ENCODE peak calls at places on chromosomes 16 and 17, in eight cellular contexts. U is stomach, K is psoas muscle, I is retinal pigment epithelial cell, D is uterus, N is tibial nerve, Q is BJ, C is A673. R is an unnamed sample.

GRCh38 chr17:27760069-27760885 is 40.1 kb downstream of the NOS2 start:
- DNase-seq in U (peak), K (peak), I (no peak), D (peak), N (peak), Q (no peak), C (peak), R (no peak)

GRCh38 chr16:85391769-85392583 is 221.1 kb upstream of the GSE1 start:
- DNase-seq in U (no peak), K (peak), I (no peak), D (no peak), N (no peak), Q (no peak), C (no peak), R (no peak)

GRCh38 chr17:58084317-58084981 is 1.2 kb downstream of the DYNLL2 start:
- DNase-seq in U (peak), K (peak), I (no peak), D (peak), N (peak), Q (no peak), C (peak), R (no peak)

GRCh38 chr16:25051446-25052160 is 36.4 kb upstream of the ARHGAP17 start:
- DNase-seq in U (no peak), K (no peak), I (no peak), D (no peak), N (no peak), Q (peak), C (peak), R (no peak)

GRCh38 chr17:419073-419735 is 66.6 kb upstream of the RPH3AL start:
- DNase-seq in U (no peak), K (no peak), I (no peak), D (no peak), N (no peak), Q (no peak), C (no peak), R (no peak)

GRCh38 chr16:29848420-29849297 is 14.4 kb downstream of the CDIPT start:
- DNase-seq in U (peak), K (peak), I (no peak), D (peak), N (peak), Q (no peak), C (peak), R (no peak)

GRCh38 chr16:20901441-20902112 is 1.0 kb downstream of the LYRM1 start:
- DNase-seq in U (peak), K (peak), I (no peak), D (peak), N (peak), Q (no peak), C (peak), R (no peak)

GRCh38 chr17:6599364-6599763 is 41.1 kb downstream of the KIAA0753 start:
- DNase-seq in U (no peak), K (no peak), I (no peak), D (no peak), N (no peak), Q (no peak), C (no peak), R (no peak)

GRCh38 chr16:9003763-9004162 is 40.1 kb upstream of the USP7 start:
- DNase-seq in U (no peak), K (no peak), I (no peak), D (no peak), N (no peak), Q (no peak), C (no peak), R (no peak)

GRCh38 chr17:82524540-82524939 is 5.0 kb downstream of the FOXK2 start:
- DNase-seq in U (no peak), K (no peak), I (no peak), D (no peak), N (no peak), Q (no peak), C (no peak), R (no peak)

DNA sequence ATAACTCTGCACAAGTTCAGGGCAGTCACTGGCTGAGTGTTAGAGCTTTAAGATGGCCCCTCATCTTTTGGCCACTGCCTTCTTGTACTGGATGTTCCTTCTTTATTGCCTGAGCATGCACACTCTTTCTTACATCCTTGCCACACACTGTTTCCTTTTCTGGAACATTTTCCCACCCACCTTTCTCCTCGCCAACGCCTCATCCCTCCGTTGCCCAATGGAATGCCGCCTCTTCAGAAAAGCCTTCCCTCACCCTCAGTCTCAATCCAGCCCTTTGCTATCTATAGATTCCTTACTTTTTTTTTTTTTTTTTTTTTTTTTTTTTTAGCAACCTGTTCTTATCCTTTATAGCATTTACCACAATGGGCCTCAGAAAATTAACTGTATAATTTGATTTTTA is 47.9 kb upstream of the RBFOX1 start:
- DNase-seq in U (no peak), K (no peak), I (no peak), D (no peak), N (no peak), Q (no peak), C (no peak), R (no peak)
- H3K4me3 ChIP-seq in U (no peak), K (no peak), I (no peak), D (no peak), N (no peak), Q (no peak), C (no peak), R (no peak)

GRCh38 chr17:75720656-75721462 is at the start of gene ITGB4:
- DNase-seq in U (peak), K (no peak), I (peak), D (no peak), N (no peak), Q (no peak), C (no peak), R (no peak)
- TF ChIP-seq CTCF in U (no peak), K (no peak), I (no peak), D (no peak), N (no peak), Q (no peak), C (no peak), R (no peak)

GRCh38 chr17:59623151-59623550 is 3.5 kb downstream of the CLTC start:
- DNase-seq in U (no peak), K (no peak), I (no peak), D (no peak), N (no peak), Q (no peak), C (no peak), R (no peak)
- H3K4me3 ChIP-seq in U (no peak), K (peak), I (peak), D (no peak), N (peak), Q (no peak), C (peak), R (peak)

GRCh38 chr17:49588726-49589555 is 13.3 kb downstream of the NXPH3 start:
- DNase-seq in U (no peak), K (no peak), I (no peak), D (no peak), N (no peak), Q (peak), C (no peak), R (peak)
- TF ChIP-seq CTCF in U (no peak), K (no peak), I (no peak), D (no peak), N (no peak), Q (no peak), C (no peak), R (no peak)

GRCh38 chr17:8357910-8358309 is 18.3 kb downstream of the ODF4 start:
- DNase-seq in U (no peak), K (no peak), I (no peak), D (no peak), N (no peak), Q (no peak), C (no peak), R (no peak)

GRCh38 chr17:8360751-8361150 is 15.8 kb downstream of the KRABD2 start:
- DNase-seq in U (no peak), K (no peak), I (no peak), D (no peak), N (no peak), Q (no peak), C (no peak), R (no peak)

GRCh38 chr17:8362651-8363332 is 13.7 kb downstream of the KRABD2 start:
- DNase-seq in U (no peak), K (no peak), I (no peak), D (no peak), N (no peak), Q (no peak), C (no peak), R (no peak)

GRCh38 chr17:8360260-8360659 is 16.2 kb downstream of the KRABD2 start:
- DNase-seq in U (no peak), K (no peak), I (no peak), D (no peak), N (no peak), Q (no peak), C (peak), R (no peak)

DNA sequence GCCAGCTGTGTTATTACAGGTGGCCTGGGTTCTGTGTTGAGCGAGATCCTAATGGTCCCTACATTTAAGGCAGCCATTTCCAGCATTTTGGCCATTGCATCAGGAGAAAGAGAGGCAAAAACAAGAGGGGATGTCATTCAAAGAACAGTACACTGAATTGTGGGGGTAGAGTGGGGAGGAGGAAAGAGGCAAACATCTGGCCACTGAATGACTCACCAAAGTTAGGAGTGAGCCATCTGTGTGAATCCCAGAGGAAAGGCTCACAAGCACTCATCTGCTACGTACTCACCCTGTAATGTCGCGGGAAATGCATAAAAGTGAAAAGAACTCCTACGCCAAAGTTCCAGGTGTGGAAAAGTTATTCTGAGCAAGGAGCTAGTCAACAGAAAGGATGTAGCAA is 16.7 kb downstream of the KRABD2 start:
- DNase-seq in U (no peak), K (no peak), I (no peak), D (peak), N (peak), Q (peak), C (peak), R (no peak)
- H3K4me3 ChIP-seq in U (no peak), K (no peak), I (no peak), D (no peak), N (no peak), Q (no peak), C (peak), R (no peak)

R was measured in AG04449.